ENCODE peak calls at places on chromosomes 2 and 18, in ten cellular contexts. Q is hepatocyte; E is NCI-H2107; I is naive thymus-derived CD4-positive, alpha-beta T cell; F is NCI-H1436; T is cardiac septum; L is glutamatergic neuron; B is neural crest cell; W is dermis microvascular lymphatic vessel endothelial cell; Z is RWPE1. O is an unnamed sample.

GRCh38 chr2:180125245-180125962 is 118.3 kb upstream of the CWC22 start:
- DNase-seq in Q (peak), E (peak), I (no peak), F (peak), T (no peak), L (peak), B (peak), W (peak), Z (peak), O (peak)

GRCh38 chr2:130368786-130369185 is 12.9 kb downstream of the PTPN18 start:
- DNase-seq in Q (no peak), E (no peak), I (no peak), F (no peak), T (no peak), L (no peak), B (no peak), W (no peak), Z (no peak), O (no peak)

GRCh38 chr2:30894498-30895119 is 87.4 kb upstream of the CAPN13 start:
- DNase-seq in Q (no peak), E (no peak), I (no peak), F (no peak), T (no peak), L (no peak), B (no peak), W (no peak), Z (no peak), O (no peak)

GRCh38 chr2:65161551-65162100 is 31.7 kb upstream of the RAB1A start:
- DNase-seq in Q (no peak), E (no peak), I (no peak), F (no peak), T (no peak), L (no peak), B (no peak), W (no peak), Z (no peak), O (no peak)

GRCh38 chr18:21740724-21741510 is at the start of gene MIB1:
- DNase-seq in Q (peak), E (peak), I (peak), F (peak), T (peak), L (peak), B (peak), W (peak), Z (peak), O (peak)

GRCh38 chr2:27431395-27431794 is 3.0 kb downstream of the NRBP1 start:
- DNase-seq in Q (no peak), E (no peak), I (no peak), F (no peak), T (no peak), L (no peak), B (no peak), W (peak), Z (no peak), O (no peak)

GRCh38 chr2:150272404-150272803 is 215.1 kb downstream of the RND3 start:
- DNase-seq in Q (no peak), E (no peak), I (no peak), F (no peak), T (no peak), L (no peak), B (no peak), W (no peak), Z (no peak), O (no peak)

GRCh38 chr2:166632616-166633015 is 138.6 kb upstream of the SCN7A start:
- DNase-seq in Q (no peak), E (no peak), I (no peak), F (no peak), T (no peak), L (no peak), B (no peak), W (no peak), Z (no peak), O (peak)

GRCh38 chr2:60548844-60549243 is 4.6 kb downstream of the BCL11A start:
- DNase-seq in Q (no peak), E (no peak), I (no peak), F (no peak), T (no peak), L (no peak), B (no peak), W (no peak), Z (no peak), O (no peak)

GRCh38 chr18:24995056-24995455 is 356.9 kb downstream of the ZNF521 start:
- DNase-seq in Q (no peak), E (no peak), I (no peak), F (no peak), T (no peak), L (no peak), B (no peak), W (no peak), Z (no peak), O (no peak)

GRCh38 chr2:48306409-48307284 is 223.3 kb upstream of the STON1 start:
- DNase-seq in Q (no peak), E (no peak), I (no peak), F (no peak), T (no peak), L (no peak), B (no peak), W (no peak), Z (peak), O (peak)

GRCh38 chr2:174768557-174768956 is 4.3 kb upstream of the CHRNA1 start:
- DNase-seq in Q (no peak), E (no peak), I (no peak), F (no peak), T (no peak), L (peak), B (no peak), W (no peak), Z (no peak), O (no peak)

GRCh38 chr2:85212846-85213245 is 79.7 kb downstream of the TCF7L1 start:
- DNase-seq in Q (no peak), E (no peak), I (no peak), F (no peak), T (peak), L (no peak), B (no peak), W (no peak), Z (no peak), O (no peak)

GRCh38 chr2:43792653-43793052 is 18.8 kb downstream of the DYNC2LI1 start:
- DNase-seq in Q (no peak), E (no peak), I (no peak), F (no peak), T (no peak), L (no peak), B (no peak), W (no peak), Z (no peak), O (no peak)

GRCh38 chr18:22290004-22290403 is 120.6 kb downstream of the GATA6 start:
- DNase-seq in Q (no peak), E (no peak), I (no peak), F (no peak), T (no peak), L (no peak), B (no peak), W (no peak), Z (no peak), O (no peak)

GRCh38 chr2:219530048-219530963 is 13.3 kb downstream of the CHPF start:
- DNase-seq in Q (peak), E (peak), I (peak), F (peak), T (peak), L (peak), B (peak), W (peak), Z (peak), O (peak)

GRCh38 chr2:223050900-223051299 is 1.1 kb upstream of the KCNE4 start:
- DNase-seq in Q (no peak), E (no peak), I (no peak), F (no peak), T (no peak), L (no peak), B (no peak), W (no peak), Z (no peak), O (no peak)

GRCh38 chr2:200306969-200307811 is 697 bp downstream of the SPATS2L start:
- DNase-seq in Q (peak), E (no peak), I (peak), F (no peak), T (no peak), L (peak), B (peak), W (no peak), Z (peak), O (no peak)

GRCh38 chr2:39409697-39410389 is 27.2 kb downstream of the MAP4K3 start:
- DNase-seq in Q (no peak), E (no peak), I (no peak), F (no peak), T (no peak), L (no peak), B (no peak), W (no peak), Z (no peak), O (no peak)

GRCh38 chr2:73000808-73001570 is 70.5 kb downstream of the SFXN5 start:
- DNase-seq in Q (peak), E (no peak), I (no peak), F (no peak), T (peak), L (no peak), B (no peak), W (no peak), Z (no peak), O (no peak)

GRCh38 chr2:109208071-109208950 is 79.3 kb downstream of the SH3RF3 start:
- DNase-seq in Q (no peak), E (no peak), I (no peak), F (no peak), T (peak), L (no peak), B (no peak), W (no peak), Z (no peak), O (peak)

GRCh38 chr2:168583064-168583709 is 127.1 kb downstream of the CERS6 start:
- DNase-seq in Q (no peak), E (no peak), I (no peak), F (no peak), T (no peak), L (no peak), B (no peak), W (no peak), Z (no peak), O (no peak)

GRCh38 chr18:34957119-34957863 is 83.9 kb upstream of the MAPRE2 start:
- DNase-seq in Q (no peak), E (no peak), I (no peak), F (no peak), T (no peak), L (no peak), B (no peak), W (no peak), Z (no peak), O (no peak)

GRCh38 chr2:7083580-7084509 is 166.6 kb downstream of the RNF144A start:
- DNase-seq in Q (peak), E (peak), I (no peak), F (no peak), T (no peak), L (peak), B (no peak), W (peak), Z (no peak), O (no peak)

GRCh38 chr2:241014764-241015163 is 16.3 kb downstream of the SNED1 start:
- DNase-seq in Q (no peak), E (no peak), I (no peak), F (no peak), T (peak), L (no peak), B (no peak), W (no peak), Z (no peak), O (no peak)